ENCODE peak calls at places on chromosome 10, in nine cellular contexts. F is C1 segment of cervical spinal cord; W is left lung; J is RWPE1; L is anterior cingulate cortex; I is activated CD4-positive, CD25-positive, alpha-beta regulatory T cell; X is M059J; S is NCI-H510A; Z is NCI-H524. U is an unnamed sample.

GRCh38 chr10:30781571-30782542 is 152.3 kb upstream of the LYZL2 start:
- DNase-seq in W (no peak), S (no peak), J (no peak), L (peak), Z (peak), X (no peak), F (peak), I (no peak), U (no peak)

GRCh38 chr10:113960617-113961260 is 82.9 kb upstream of the ADRB1 start:
- DNase-seq in I (no peak), S (peak), Z (no peak), J (no peak), L (no peak), F (no peak), W (peak), X (peak), U (no peak)

GRCh38 chr10:131786756-131787605 is 113.8 kb upstream of the PPP2R2D start:
- DNase-seq in Z (peak), J (peak), X (peak), L (peak), W (no peak), F (no peak), I (no peak), S (no peak), U (peak)

GRCh38 chr10:30894221-30894620 is 137.4 kb downstream of the ZNF438 start:
- DNase-seq in S (no peak), F (no peak), J (no peak), L (no peak), I (no peak), W (no peak), Z (no peak), X (no peak), U (no peak)

GRCh38 chr10:106424981-106425380 is 739.5 kb downstream of the SORCS1 start:
- DNase-seq in F (no peak), Z (no peak), X (no peak), L (no peak), J (peak), I (no peak), W (no peak), S (no peak), U (no peak)

GRCh38 chr10:60827791-60828488 is 49.7 kb downstream of the CDK1 start:
- DNase-seq in J (peak), F (no peak), W (no peak), X (peak), I (no peak), Z (no peak), S (no peak), L (no peak), U (no peak)

GRCh38 chr10:11881477-11882417 is 58.6 kb downstream of the PROSER2 start:
- DNase-seq in Z (no peak), W (no peak), J (peak), I (no peak), L (no peak), S (no peak), X (peak), F (no peak), U (no peak)

GRCh38 chr10:30765611-30766010 is 136.1 kb upstream of the LYZL2 start:
- DNase-seq in J (no peak), F (no peak), X (no peak), L (no peak), S (no peak), Z (no peak), W (no peak), I (no peak), U (no peak)

GRCh38 chr10:121910673-121911420 is 17.0 kb downstream of the ATE1 start:
- DNase-seq in W (no peak), S (no peak), Z (no peak), X (peak), I (no peak), F (no peak), L (no peak), J (no peak), U (no peak)

GRCh38 chr10:60448246-60448645 is 58.6 kb upstream of the ANK3 start:
- DNase-seq in W (no peak), S (no peak), J (no peak), I (no peak), X (no peak), F (no peak), L (no peak), Z (no peak), U (no peak)

GRCh38 chr10:98378722-98379121 is 36.3 kb downstream of the PYROXD2 start:
- DNase-seq in S (no peak), Z (no peak), I (no peak), W (no peak), J (no peak), X (no peak), L (no peak), F (no peak), U (no peak)

GRCh38 chr10:5888843-5889623 is 660 bp downstream of the ANKRD16 start:
- DNase-seq in W (peak), S (peak), I (peak), L (no peak), J (peak), Z (peak), F (no peak), X (peak), U (no peak)

GRCh38 chr10:33566426-33566825 is 232.0 kb upstream of the NRP1 start:
- DNase-seq in J (no peak), S (no peak), W (no peak), F (no peak), Z (no peak), I (no peak), X (no peak), L (no peak), U (no peak)

U was measured in NCI-H2171.